ENCODE peak calls at places on chromosome 1, in five cellular contexts. H is left ventricle myocardium inferior, F is pancreas, W is fibroblast of lung, U is stomach. B is an unnamed sample.
A peak's percentile ranks its signal among the peaks of the same experiment; 100 is the strongest.

GRCh38 chr1:156959414-156959813 is 39.0 kb downstream of the LRRC71 start:
- DNase-seq in H (no peak), F (no peak), W (peak; percentile 84), U (no peak), B (no peak)

GRCh38 chr1:210416681-210417080 is 88.0 kb downstream of the HHAT start:
- DNase-seq in H (no peak), F (no peak), W (no peak), U (no peak), B (no peak)

GRCh38 chr1:150182233-150182632 is 32.5 kb downstream of the PLEKHO1 start:
- DNase-seq in H (no peak), F (no peak), W (no peak), U (no peak), B (no peak)

GRCh38 chr1:109808703-109809102 is 45.0 kb upstream of the EPS8L3 start:
- DNase-seq in H (no peak), F (no peak), W (no peak), U (no peak), B (no peak)

GRCh38 chr1:29100487-29100886 is 23.2 kb downstream of the TMEM200B start:
- DNase-seq in H (no peak), F (no peak), W (no peak), U (no peak), B (no peak)

GRCh38 chr1:42429623-42430022 is 26.2 kb downstream of the ZMYND12 start:
- DNase-seq in H (no peak), F (no peak), W (no peak), U (no peak), B (no peak)

GRCh38 chr1:7298145-7298544 is 473.0 kb upstream of the VAMP3 start:
- DNase-seq in H (no peak), F (no peak), W (no peak), U (no peak), B (no peak)

GRCh38 chr1:101474039-101474665 is 237.3 kb downstream of the S1PR1 start:
- DNase-seq in H (no peak), F (no peak), W (peak; percentile 14), U (no peak), B (no peak)

GRCh38 chr1:20728371-20729154 is 3.9 kb downstream of the SH2D5 start:
- DNase-seq in H (no peak), F (no peak), W (no peak), U (peak; percentile 21), B (no peak)

GRCh38 chr1:94044891-94045290 is 76.1 kb downstream of the ABCA4 start:
- DNase-seq in H (no peak), F (no peak), W (no peak), U (no peak), B (no peak)

GRCh38 chr1:94044290-94044790 is 76.6 kb downstream of the ABCA4 start:
- DNase-seq in H (peak; percentile 72), F (peak; percentile 36), W (no peak), U (peak; percentile 72), B (peak; percentile 77)

GRCh38 chr1:94039871-94040569 is 80.9 kb downstream of the ABCA4 start:
- DNase-seq in H (peak; percentile 50), F (no peak), W (peak; percentile 50), U (no peak), B (no peak)

GRCh38 chr1:94043738-94044289 is 77.1 kb downstream of the ABCA4 start:
- DNase-seq in H (no peak), F (no peak), W (no peak), U (no peak), B (no peak)

GRCh38 chr1:94042388-94042787 is 78.6 kb downstream of the ABCA4 start:
- DNase-seq in H (no peak), F (no peak), W (no peak), U (no peak), B (no peak)
- H3K4me1 ChIP-seq in H (peaks cover 88% of the 10 kb centered on the region), F (no peaks in the 10 kb centered on the region), W (peaks cover 6% of the 10 kb centered on the region), U (peaks cover 19% of the 10 kb centered on the region), B (peaks cover 81% of the 10 kb centered on the region)

GRCh38 chr1:27427329-27427728 is 34.9 kb downstream of the GPR3 start:
- DNase-seq in H (no peak), F (no peak), W (no peak), U (no peak), B (no peak)
- H3K4me1 ChIP-seq in H (peaks cover 98% of the 10 kb centered on the region), F (no peaks in the 10 kb centered on the region), W (peaks cover 22% of the 10 kb centered on the region), U (peaks cover 58% of the 10 kb centered on the region), B (peaks cover 97% of the 10 kb centered on the region)

GRCh38 chr1:81811757-81812371 is 11.1 kb downstream of the ADGRL2 start:
- DNase-seq in H (no peak), F (no peak), W (peak; percentile 19), U (no peak), B (no peak)

GRCh38 chr1:81809808-81810207 is 9.1 kb downstream of the ADGRL2 start:
- DNase-seq in H (no peak), F (no peak), W (no peak), U (no peak), B (no peak)

GRCh38 chr1:81813691-81814090 is 13.0 kb downstream of the ADGRL2 start:
- DNase-seq in H (no peak), F (no peak), W (no peak), U (no peak), B (no peak)

GRCh38 chr1:81808760-81809159 is 8.0 kb downstream of the ADGRL2 start:
- DNase-seq in H (no peak), F (no peak), W (no peak), U (no peak), B (no peak)

DNA sequence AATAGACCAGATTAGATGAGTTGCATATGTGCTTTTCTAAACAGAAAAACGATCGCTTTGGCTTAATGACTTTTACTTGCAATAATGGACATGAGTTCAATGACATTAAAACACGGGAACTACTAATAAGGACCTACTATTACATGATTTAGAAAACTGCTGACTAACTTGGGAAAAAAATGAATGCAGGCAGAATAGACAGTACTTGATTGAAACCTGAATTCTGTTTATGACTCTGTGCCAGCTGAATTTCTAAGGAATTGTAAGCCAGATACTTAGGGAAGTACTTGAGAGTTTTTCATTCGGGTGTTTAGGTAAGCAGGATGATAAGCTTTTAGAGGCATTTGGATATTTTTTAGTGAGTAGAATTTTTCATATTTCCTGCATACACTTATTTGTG is 12.0 kb downstream of the ADGRL2 start:
- DNase-seq in H (no peak), F (no peak), W (peak; percentile 49), U (no peak), B (no peak)
- H3K4me1 ChIP-seq in H (peaks cover 84% of the 10 kb centered on the region), F (peaks cover 32% of the 10 kb centered on the region), W (no peaks in the 10 kb centered on the region), U (peaks cover 14% of the 10 kb centered on the region), B (peaks cover 26% of the 10 kb centered on the region)

GRCh38 chr1:203145321-203146041 is 18.0 kb downstream of the ADORA1 start:
- DNase-seq in H (no peak), F (no peak), W (no peak), U (no peak), B (no peak)
- H3K4me1 ChIP-seq in H (peaks cover 21% of the 10 kb centered on the region), F (no peaks in the 10 kb centered on the region), W (peaks cover 3% of the 10 kb centered on the region), U (no peaks in the 10 kb centered on the region), B (no peaks in the 10 kb centered on the region)

DNA sequence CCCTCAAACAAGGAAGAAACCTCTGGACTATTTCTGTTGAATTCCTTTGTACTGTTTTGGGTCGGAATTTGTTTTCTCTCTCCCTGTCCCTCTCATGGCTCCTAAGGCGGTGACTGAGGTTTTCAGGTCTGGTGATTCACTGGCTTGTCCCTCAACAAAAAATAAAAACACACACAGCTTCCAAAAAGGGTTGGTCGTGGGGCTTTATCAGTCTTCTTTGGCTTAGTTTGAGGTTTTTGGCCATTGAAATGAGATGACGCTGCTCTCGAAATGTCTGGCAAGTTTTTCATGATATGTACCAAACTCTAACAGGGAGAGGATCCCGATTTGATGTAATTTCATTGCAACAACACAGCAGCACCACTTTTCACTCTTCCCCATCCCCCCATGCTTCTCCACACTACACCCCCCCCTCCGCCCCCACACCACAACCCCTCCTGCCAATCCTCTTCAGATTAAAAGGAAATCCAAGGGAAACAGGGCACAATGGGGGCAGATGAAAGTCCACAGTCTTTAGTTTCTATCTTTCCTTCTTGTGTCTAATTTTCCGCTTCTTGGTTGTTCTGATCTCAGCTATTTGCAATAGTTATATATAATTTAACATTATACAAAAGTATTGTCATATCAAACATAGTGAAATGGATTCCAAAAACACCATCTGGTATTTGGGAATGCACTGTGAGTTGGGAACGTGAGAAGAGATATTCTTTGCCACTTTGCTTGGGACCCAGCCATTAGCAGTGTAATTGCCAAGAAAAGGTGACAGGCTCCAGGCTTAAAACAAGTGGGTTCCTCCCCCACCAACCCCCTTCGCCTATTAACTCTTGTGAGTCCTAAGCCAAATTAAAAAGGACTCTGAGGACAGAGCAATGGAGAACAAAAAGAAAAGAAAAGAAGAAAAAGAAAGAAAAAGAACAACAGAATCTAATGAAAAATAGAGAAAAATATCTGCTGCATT is 186.9 kb upstream of the NFIA start:
- DNase-seq in H (no peak), F (no peak), W (no peak), U (no peak), B (no peak)
- H3K4me1 ChIP-seq in H (peaks cover 62% of the 10 kb centered on the region), F (no peaks in the 10 kb centered on the region), W (no peaks in the 10 kb centered on the region), U (no peaks in the 10 kb centered on the region), B (peaks cover 27% of the 10 kb centered on the region)

DNA sequence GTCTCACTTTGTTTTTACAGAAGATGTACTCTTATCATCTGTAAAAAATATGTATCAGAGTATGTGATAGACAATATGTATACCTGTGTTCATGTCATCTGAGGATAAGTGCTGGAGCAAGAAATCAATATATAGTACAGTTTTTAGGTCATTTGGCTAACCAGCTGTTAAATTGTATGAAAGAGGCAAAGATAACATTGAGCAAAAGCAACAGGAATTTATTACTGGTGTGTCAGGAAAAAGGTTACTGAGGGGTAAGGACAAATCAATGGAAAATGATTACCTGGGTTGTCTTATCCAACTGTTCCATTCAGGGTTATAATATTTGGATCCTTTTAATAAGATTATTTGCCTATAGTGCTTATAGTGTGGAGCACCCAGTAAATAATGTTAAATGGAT is 4.9 kb downstream of the HIPK1 start:
- DNase-seq in H (no peak), F (no peak), W (no peak), U (no peak), B (no peak)
- H3K4me1 ChIP-seq in H (peaks cover 76% of the 10 kb centered on the region), F (peaks cover 39% of the 10 kb centered on the region), W (peaks cover 2% of the 10 kb centered on the region), U (peaks cover 36% of the 10 kb centered on the region), B (peaks cover 36% of the 10 kb centered on the region)

DNA sequence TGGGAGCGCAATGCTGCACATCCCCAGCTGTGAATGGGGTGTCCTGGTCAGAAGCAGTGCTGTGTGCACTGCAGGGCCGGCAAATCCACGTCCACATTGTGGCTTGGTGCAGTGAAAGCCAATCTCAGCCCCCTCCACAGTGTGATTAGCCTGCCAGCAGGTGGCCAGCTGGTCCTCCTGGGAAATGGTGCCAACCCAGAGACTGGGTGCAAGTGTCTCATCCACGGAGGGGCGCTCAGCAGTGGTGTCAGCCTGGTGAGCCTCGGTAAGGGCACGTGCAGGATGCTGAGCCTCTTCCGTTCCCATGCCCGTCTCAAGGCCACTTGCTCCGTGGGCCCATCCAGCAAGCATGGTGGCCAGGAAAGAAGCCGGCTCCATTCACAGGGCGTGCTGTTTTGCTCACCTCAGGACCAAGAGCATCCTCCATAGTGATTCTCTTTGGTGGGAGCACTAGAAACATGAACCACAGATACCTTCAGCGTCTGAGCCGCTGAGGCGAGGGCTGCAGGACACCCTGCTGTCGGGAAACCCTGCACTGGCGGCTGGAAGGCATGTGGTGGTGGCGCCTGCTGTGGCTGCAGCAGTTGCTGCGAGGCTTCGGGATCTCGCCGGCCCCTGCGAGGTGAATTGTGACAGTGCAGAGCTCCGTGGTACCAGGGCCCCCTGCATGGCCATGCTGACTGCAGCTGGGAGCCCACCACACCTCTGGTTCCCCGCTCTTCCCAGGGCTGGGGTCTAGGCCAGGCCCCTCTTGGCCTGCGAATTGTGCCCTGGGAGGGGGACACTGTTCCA is 2.0 kb upstream of the SMYD3 start:
- DNase-seq in H (no peak), F (no peak), W (no peak), U (no peak), B (no peak)
- H3K4me1 ChIP-seq in H (peaks cover 18% of the 10 kb centered on the region), F (no peaks in the 10 kb centered on the region), W (no peaks in the 10 kb centered on the region), U (peaks cover 13% of the 10 kb centered on the region), B (peaks cover 7% of the 10 kb centered on the region)